ENCODE peak calls at places on chromosomes 1 and 21, in five cellular contexts. B is uterus, C is cardiac muscle cell, N is epithelial cell of esophagus, K is foreskin fibroblast. I is an unnamed sample.

GRCh38 chr21:45308211-45309068 is 20.7 kb upstream of the POFUT2 start:
- DNase-seq in K (peak), N (no peak), C (no peak), B (no peak), I (peak)

GRCh38 chr1:1900883-1901640 is 10.2 kb upstream of the GNB1 start:
- DNase-seq in B (no peak), N (no peak), C (no peak), K (no peak), I (no peak)

GRCh38 chr21:39020751-39021474 is 162.3 kb downstream of the PSMG1 start:
- DNase-seq in C (no peak), B (peak), N (peak), K (peak), I (no peak)

GRCh38 chr1:88746916-88747315 is 62.8 kb downstream of the PKN2 start:
- DNase-seq in N (no peak), B (no peak), K (no peak), C (no peak), I (no peak)

GRCh38 chr1:1087351-1088035 is 13.4 kb upstream of the RNF223 start:
- DNase-seq in N (no peak), C (no peak), B (no peak), K (no peak), I (no peak)

GRCh38 chr1:57796609-57797008 is 372.7 kb upstream of the DAB1 start:
- DNase-seq in K (peak), B (no peak), C (no peak), N (peak), I (peak)

GRCh38 chr1:182134257-182134656 is 72.7 kb upstream of the ZNF648 start:
- DNase-seq in C (no peak), B (no peak), K (no peak), N (no peak), I (no peak)

GRCh38 chr1:188128761-188129160 is 1300.0 kb downstream of the PLA2G4A start:
- DNase-seq in N (peak), B (no peak), K (peak), C (no peak), I (peak)

GRCh38 chr1:56200446-56200845 is 378.9 kb downstream of the PLPP3 start:
- DNase-seq in K (peak), B (no peak), C (peak), N (peak), I (peak)

GRCh38 chr1:4422496-4423289 is 231.7 kb upstream of the AJAP1 start:
- DNase-seq in K (no peak), B (no peak), N (no peak), C (no peak), I (no peak)

GRCh38 chr1:93597697-93598096 is 83.9 kb downstream of the BCAR3 start:
- DNase-seq in K (peak), C (no peak), B (no peak), N (peak), I (no peak)

GRCh38 chr1:183739082-183739481 is 65.8 kb upstream of the RGL1 start:
- DNase-seq in B (no peak), N (peak), K (no peak), C (no peak), I (no peak)

GRCh38 chr1:229844675-229845074 is 218.6 kb downstream of the URB2 start:
- DNase-seq in N (peak), K (peak), C (peak), B (peak), I (no peak)

GRCh38 chr1:230308039-230308438 is 118.1 kb downstream of the PGBD5 start:
- DNase-seq in C (no peak), K (peak), B (peak), N (peak), I (peak)

GRCh38 chr1:223421676-223422075 is 28.5 kb downstream of the CCDC185 start:
- DNase-seq in N (peak), K (no peak), C (no peak), B (no peak), I (no peak)

GRCh38 chr1:1424623-1425229 is 3.6 kb upstream of the ANKRD65 start:
- DNase-seq in C (no peak), N (no peak), B (no peak), K (no peak), I (no peak)

GRCh38 chr21:37412603-37413360 is 46.2 kb downstream of the DYRK1A start:
- DNase-seq in N (no peak), K (peak), C (no peak), B (no peak), I (peak)

GRCh38 chr21:35428489-35428888 is 379.4 kb upstream of the RUNX1 start:
- DNase-seq in N (no peak), C (peak), K (peak), B (no peak), I (peak)

GRCh38 chr1:227447531-227447990 is 115.8 kb upstream of the ZNF678 start:
- DNase-seq in C (no peak), B (no peak), K (peak), N (peak), I (no peak)

DNA sequence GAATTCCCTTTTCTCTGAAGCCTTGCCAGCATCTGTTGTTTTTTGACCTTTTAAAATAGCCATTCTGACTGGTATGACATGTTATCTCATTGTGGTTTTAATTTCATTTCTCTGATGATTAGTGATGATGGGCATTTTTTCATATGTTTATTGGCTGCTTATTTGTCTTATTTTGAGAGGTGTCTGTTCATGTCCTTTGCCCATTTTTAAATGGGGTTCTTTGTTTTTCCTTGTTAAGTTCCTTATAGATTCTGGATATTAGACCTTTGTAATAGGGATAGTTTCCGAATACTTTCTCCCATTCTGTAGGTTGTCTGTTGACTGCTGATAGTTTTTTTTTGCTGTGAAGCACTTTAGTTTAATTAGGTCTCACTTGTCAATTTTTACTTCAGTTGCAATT is 54.0 kb upstream of the C1orf185 start:
- DNase-seq in C (no peak), N (no peak), K (no peak), B (no peak), I (no peak)
- TF ChIP-seq CTCF in C (no peak), N (no peak), K (no peak), B (no peak), I (no peak)

DNA sequence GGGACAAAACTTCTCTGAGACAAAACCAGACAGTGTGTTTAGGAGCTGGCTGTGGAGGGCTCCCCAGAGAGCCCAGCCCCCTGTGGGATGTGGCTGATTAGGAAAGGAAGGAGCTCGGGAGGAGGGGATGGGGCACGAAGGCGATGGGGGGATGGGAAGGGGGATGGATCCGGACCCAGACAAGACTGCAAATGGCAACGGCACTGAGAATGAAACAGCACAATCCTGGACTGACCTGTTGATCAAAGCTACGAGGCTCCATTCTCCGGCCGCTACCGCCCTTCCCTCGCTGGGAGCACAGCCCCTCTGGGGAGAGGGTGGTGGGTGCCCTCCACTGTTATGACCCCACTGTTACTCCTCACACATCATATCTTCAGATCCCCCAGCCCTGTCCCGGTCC is 33.2 kb downstream of the FOXO6 start:
- DNase-seq in C (no peak), B (no peak), K (no peak), N (no peak), I (no peak)
- H3K4me3 ChIP-seq in C (no peak), B (no peak), K (no peak), N (no peak), I (no peak)

GRCh38 chr21:40845621-40846020 is 1.3 kb downstream of the DSCAM start:
- DNase-seq in C (no peak), N (peak), K (peak), B (no peak), I (no peak)
- TF ChIP-seq CTCF in C (no peak), N (no peak), K (no peak), B (no peak), I (no peak)

GRCh38 chr21:19553930-19554615 is 1150.5 kb upstream of the TMPRSS15 start:
- DNase-seq in B (no peak), N (no peak), C (peak), K (no peak), I (no peak)
- H3K4me3 ChIP-seq in B (no peak), N (no peak), C (no peak), K (no peak), I (no peak)

DNA sequence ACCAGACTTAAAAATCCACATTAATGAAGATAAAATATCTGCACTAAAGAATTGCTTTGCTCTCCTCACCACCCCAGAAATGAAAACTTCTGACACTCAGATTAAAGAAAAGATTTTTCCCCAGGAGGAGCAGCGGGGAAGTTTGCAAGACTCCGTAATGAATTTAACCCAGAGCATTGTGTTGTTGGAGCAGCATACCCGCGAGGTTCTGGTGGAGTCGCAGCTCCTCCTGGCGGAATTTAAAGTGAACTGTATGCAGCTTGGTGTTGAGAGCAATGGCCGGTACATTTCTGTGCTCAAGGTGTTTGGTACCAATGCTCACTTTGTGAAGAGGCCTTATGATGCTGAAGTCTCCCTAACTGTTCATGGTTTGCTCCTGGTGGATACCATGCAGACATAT is 46.4 kb downstream of the VPS13D start:
- DNase-seq in B (peak), K (peak), C (peak), N (peak), I (peak)
- TF ChIP-seq CTCF in B (peak), K (peak), C (peak), N (peak), I (peak)

GRCh38 chr1:156427858-156428257 is 58.8 kb downstream of the RHBG start:
- DNase-seq in K (no peak), B (no peak), C (no peak), N (no peak), I (no peak)
- H3K4me3 ChIP-seq in K (no peak), B (no peak), C (no peak), N (no peak), I (no peak)

GRCh38 chr1:164561007-164561406 is 2.0 kb downstream of the PBX1 start:
- DNase-seq in C (no peak), N (no peak), K (no peak), B (no peak), I (peak)

GRCh38 chr1:164560504-164560903 is 1.5 kb downstream of the PBX1 start:
- DNase-seq in B (no peak), K (no peak), N (no peak), C (no peak), I (peak)

GRCh38 chr1:164558461-164559341 is at the start of gene PBX1:
- DNase-seq in B (peak), K (peak), C (peak), N (peak), I (peak)

GRCh38 chr1:164559342-164560070 is 522 bp downstream of the PBX1 start:
- DNase-seq in C (peak), K (peak), B (peak), N (peak), I (peak)

DNA sequence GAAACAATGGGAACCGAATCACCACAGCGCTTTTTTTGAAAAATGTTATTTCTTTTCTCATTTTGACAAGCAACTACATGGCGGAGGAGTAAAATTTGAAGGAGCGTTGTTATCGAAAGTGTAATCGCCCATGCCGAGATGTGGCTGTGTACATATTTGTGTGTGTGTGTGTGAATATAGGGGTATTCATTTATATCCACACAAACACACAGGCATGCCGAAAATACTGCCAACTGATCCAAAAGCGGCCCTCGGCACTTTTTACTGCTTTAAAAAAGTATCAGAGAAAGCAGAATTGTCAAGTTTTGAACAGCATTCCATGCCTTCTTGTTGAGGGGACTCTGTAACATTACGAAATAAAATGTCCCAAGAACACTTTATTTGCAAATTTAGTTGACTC is 1.1 kb downstream of the PBX1 start:
- DNase-seq in C (no peak), B (no peak), N (no peak), K (no peak), I (peak)
- TF ChIP-seq CTCF in C (no peak), B (no peak), N (no peak), K (no peak), I (no peak)

GRCh38 chr1:205319081-205320018 is 2.2 kb downstream of the NUAK2 start:
- DNase-seq in B (peak), N (peak), C (no peak), K (peak), I (peak)
- H3K4me3 ChIP-seq in B (no peak), N (peak), C (no peak), K (peak), I (peak)

GRCh38 chr1:236018885-236019453 is 45.9 kb downstream of the NID1 start:
- DNase-seq in B (peak), C (no peak), K (peak), N (no peak), I (no peak)

GRCh38 chr1:236023926-236024565 is 40.8 kb downstream of the NID1 start:
- DNase-seq in K (no peak), N (no peak), B (peak), C (no peak), I (no peak)

GRCh38 chr1:236024655-236025054 is 40.2 kb downstream of the NID1 start:
- DNase-seq in K (no peak), B (peak), N (no peak), C (no peak), I (no peak)

GRCh38 chr1:236020359-236021000 is 44.4 kb downstream of the NID1 start:
- DNase-seq in N (no peak), K (peak), C (no peak), B (peak), I (peak)

DNA sequence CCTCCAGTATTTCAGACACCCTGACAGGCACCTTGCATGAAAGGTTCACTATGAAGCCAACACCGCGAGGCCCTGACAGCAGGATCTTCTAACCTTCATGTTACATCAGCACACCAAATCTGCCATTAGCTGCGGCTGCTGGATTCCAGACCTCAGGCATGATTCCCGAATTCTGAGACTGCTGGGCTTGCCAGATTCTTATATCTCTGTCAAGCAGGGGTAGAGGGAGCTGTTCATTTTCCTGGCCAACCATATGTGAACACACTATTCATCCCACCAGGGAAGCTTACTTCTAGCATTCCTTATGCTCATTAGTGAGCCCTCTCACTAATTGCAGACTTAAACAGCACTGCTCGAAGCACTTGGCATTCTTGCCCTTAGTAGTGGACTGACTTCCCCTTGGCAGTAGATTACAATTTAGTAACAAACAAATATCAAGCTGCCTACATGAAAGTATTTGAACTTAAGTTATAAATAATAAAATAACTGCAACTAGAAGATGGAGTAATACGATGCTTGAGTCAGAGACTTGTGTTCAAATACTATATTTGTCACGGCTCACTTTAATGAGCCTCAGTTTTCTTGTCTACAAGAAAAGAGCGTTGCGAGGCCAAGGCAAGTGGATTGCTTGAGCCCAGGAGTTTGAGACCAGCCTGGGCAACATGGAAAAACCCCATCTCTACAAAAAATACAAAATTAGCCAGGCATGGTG is 43.3 kb downstream of the NID1 start:
- DNase-seq in C (peak), N (no peak), K (peak), B (peak), I (peak)
- TF ChIP-seq CTCF in C (no peak), N (no peak), K (no peak), B (no peak), I (no peak)

DNA sequence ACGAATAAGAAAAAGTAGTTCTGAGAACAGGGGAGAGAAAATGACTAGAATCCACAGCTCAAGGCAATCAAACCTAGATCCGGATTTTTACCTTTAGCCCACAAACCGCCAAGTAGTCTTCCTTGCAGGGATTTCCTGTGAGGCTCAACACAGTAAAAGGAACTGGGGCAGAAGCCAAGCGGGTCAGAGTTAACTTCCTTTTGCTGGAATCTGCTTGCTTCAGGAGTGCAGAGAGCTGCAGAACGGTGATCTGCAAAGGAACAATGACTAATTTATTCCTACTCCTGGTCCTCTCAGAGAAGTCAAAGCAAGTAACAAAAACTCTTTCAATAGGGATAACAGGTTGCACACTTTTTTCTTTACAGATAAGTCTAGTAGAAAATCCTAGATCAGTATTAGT is 53.4 kb downstream of the UBR4 start:
- DNase-seq in B (peak), N (peak), K (no peak), C (no peak), I (peak)
- H3K4me3 ChIP-seq in B (no peak), N (no peak), K (no peak), C (no peak), I (no peak)